ENCODE peak calls at places on chromosomes 3 and 15, in four cellular contexts. N is GM12878, R is HepG2, Y is H1. O is an unnamed sample.
A peak's percentile ranks its signal among the peaks of the same experiment; 100 is the strongest.

GRCh38 chr3:13013151-13013561 is 60.1 kb downstream of the IQSEC1 start:
- DNase-seq in Y (no peak), N (no peak), R (no peak), O (no peak)

GRCh38 chr3:135018171-135018923 is 223.3 kb downstream of the EPHB1 start:
- DNase-seq in Y (no peak), R (no peak), N (no peak), O (no peak)

GRCh38 chr15:40115670-40116093 is 7.0 kb upstream of the BMF start:
- DNase-seq in N (peak; percentile 83), R (peak; percentile 54), Y (no peak), O (no peak)

GRCh38 chr3:126358038-126358815 is 1.0 kb upstream of the KLF15 start:
- DNase-seq in N (no peak), R (no peak), Y (no peak), O (peak; percentile 20)

GRCh38 chr3:73734376-73734775 is 109.6 kb upstream of the PDZRN3 start:
- DNase-seq in R (no peak), Y (no peak), N (no peak), O (no peak)

GRCh38 chr3:29937185-29937584 is 656.3 kb downstream of the RBMS3 start:
- DNase-seq in N (no peak), R (no peak), Y (no peak), O (no peak)

GRCh38 chr3:120177151-120177550 is 82.9 kb upstream of the GSK3B start:
- DNase-seq in R (peak; percentile 49), Y (peak; percentile 39), N (no peak), O (peak; percentile 82)

GRCh38 chr3:191952609-191953008 is 491.6 kb downstream of the PYDC2 start:
- DNase-seq in Y (no peak), R (no peak), N (no peak), O (no peak)

GRCh38 chr3:114319453-114319852 is 25.6 kb downstream of the TIGIT start:
- DNase-seq in Y (peak; percentile 27), N (no peak), R (peak; percentile 54), O (peak; percentile 87)

GRCh38 chr3:312170-312569 is 115.6 kb downstream of the CHL1 start:
- DNase-seq in Y (no peak), R (no peak), N (no peak), O (no peak)

GRCh38 chr15:72271895-72272212 is 500 bp downstream of the PARP6 start:
- DNase-seq in R (no peak), Y (no peak), N (no peak), O (no peak)

GRCh38 chr3:158961911-158962310 is 160.1 kb downstream of the MFSD1 start:
- DNase-seq in R (no peak), Y (no peak), N (no peak), O (no peak)

GRCh38 chr3:37730825-37731224 is 130.9 kb upstream of the CTDSPL start:
- DNase-seq in R (no peak), Y (no peak), N (no peak), O (no peak)

GRCh38 chr3:7309707-7310106 is 448.8 kb downstream of the GRM7 start:
- DNase-seq in N (no peak), R (no peak), Y (no peak), O (peak; percentile 2)

GRCh38 chr3:189995129-189995528 is 125.6 kb downstream of the P3H2 start:
- DNase-seq in N (no peak), R (no peak), Y (no peak), O (no peak)

GRCh38 chr3:176906046-176906905 is 291.0 kb downstream of the TBL1XR1 start:
- DNase-seq in R (peak; percentile 23), N (no peak), Y (no peak), O (peak; percentile 59)

GRCh38 chr3:53776494-53777101 is 69.6 kb downstream of the CHDH start:
- DNase-seq in N (no peak), R (no peak), Y (no peak), O (no peak)

GRCh38 chr3:139230391-139230790 is 113.4 kb upstream of the MRPS22 start:
- DNase-seq in R (no peak), Y (no peak), N (no peak), O (no peak)

GRCh38 chr3:190912736-190913135 is 50.2 kb upstream of the GMNC start:
- DNase-seq in N (no peak), Y (no peak), R (no peak), O (no peak)

GRCh38 chr15:62847900-62848489 is 194.6 kb upstream of the TPM1 start:
- DNase-seq in Y (peak; percentile 60), N (no peak), R (peak; percentile 44), O (peak; percentile 78)

GRCh38 chr15:58426501-58426900 is 5.3 kb upstream of the LIPC start:
- DNase-seq in R (no peak), Y (no peak), N (no peak), O (no peak)

GRCh38 chr3:32401141-32401540 is 9.5 kb downstream of the CMTM7 start:
- DNase-seq in R (peak; percentile 45), N (no peak), Y (no peak), O (no peak)

GRCh38 chr15:75104804-75105557 is 81.6 kb downstream of the PPCDC start:
- DNase-seq in R (peak; percentile 77), Y (no peak), N (peak; percentile 88), O (no peak)

GRCh38 chr3:186361612-186362408 is at the start of gene DGKG:
- DNase-seq in N (no peak), R (no peak), Y (no peak), O (no peak)

GRCh38 chr15:79872358-79873017 is 24.3 kb downstream of the MTHFS start:
- DNase-seq in N (no peak), R (no peak), Y (no peak), O (no peak)

GRCh38 chr15:98330692-98331435 is 317.5 kb upstream of the IGF1R start:
- DNase-seq in N (no peak), Y (no peak), R (no peak), O (no peak)

GRCh38 chr3:81445712-81446111 is 315.7 kb downstream of the GBE1 start:
- DNase-seq in N (no peak), R (no peak), Y (no peak), O (no peak)

GRCh38 chr3:81643721-81644120 is 117.7 kb downstream of the GBE1 start:
- DNase-seq in R (peak; percentile 9), N (no peak), Y (no peak), O (no peak)

GRCh38 chr15:42405876-42406482 is 46.7 kb downstream of the CAPN3 start:
- DNase-seq in R (peak; percentile 58), Y (no peak), N (no peak), O (no peak)

GRCh38 chr3:44309500-44309899 is 29.1 kb upstream of the TCAIM start:
- DNase-seq in N (no peak), Y (no peak), R (no peak), O (no peak)

DNA sequence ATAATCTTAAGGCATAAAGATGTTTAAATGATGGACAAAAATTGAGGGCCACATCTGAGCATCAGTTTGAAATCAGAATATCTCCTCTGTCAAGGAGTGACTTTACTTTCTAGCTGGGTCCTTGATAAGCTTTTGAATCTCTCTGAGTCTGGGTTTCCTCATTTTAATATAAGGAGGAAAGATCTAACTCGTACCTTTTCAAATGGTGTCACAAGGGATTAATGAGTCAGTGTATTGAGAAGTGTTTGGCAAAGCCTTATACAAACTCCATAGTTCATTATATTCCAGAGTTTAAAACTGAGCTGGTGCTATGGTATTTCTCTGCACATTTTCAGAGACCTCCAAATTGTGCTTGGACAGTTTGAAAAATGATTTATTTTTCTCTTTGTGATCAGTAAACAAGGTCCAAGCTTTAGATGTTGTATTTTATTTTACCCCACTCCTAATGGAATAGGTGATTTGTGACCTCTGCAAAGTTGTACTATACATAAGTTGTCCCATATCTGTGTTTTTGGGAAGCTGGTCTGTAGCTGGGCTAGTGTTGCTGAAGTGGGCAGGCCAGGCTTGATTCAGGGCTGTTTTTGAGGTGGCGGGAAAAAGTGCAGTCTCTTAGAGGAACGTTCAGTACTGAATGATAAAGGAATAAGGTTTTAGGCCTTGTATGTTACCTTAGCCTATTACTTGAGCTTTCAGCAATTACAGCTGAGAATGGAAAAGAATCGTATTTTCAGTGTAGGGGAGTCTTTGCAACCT is 5.6 kb downstream of the FNDC3B start:
- DNase-seq in R (no peak), N (no peak), Y (no peak), O (no peak)
- H3K4me1 ChIP-seq in R (peaks cover 63% of the 10 kb centered on the region), N (no peaks in the 10 kb centered on the region), Y (no peaks in the 10 kb centered on the region), O (no peaks in the 10 kb centered on the region)

GRCh38 chr3:66037986-66038369 is 740 bp downstream of the MAGI1 start:
- DNase-seq in R (no peak), Y (no peak), N (no peak), O (no peak)

GRCh38 chr3:66036586-66037061 is 2.1 kb downstream of the MAGI1 start:
- DNase-seq in R (no peak), Y (no peak), N (no peak), O (peak; percentile 28)

GRCh38 chr3:66038384-66038725 is 363 bp downstream of the MAGI1 start:
- DNase-seq in Y (no peak), R (no peak), N (no peak), O (no peak)

GRCh38 chr3:66038726-66039589 is at the start of gene MAGI1:
- DNase-seq in N (no peak), R (peak; percentile 90), Y (peak; percentile 94), O (peak; percentile 93)

GRCh38 chr3:66037330-66037985 is 1.3 kb downstream of the MAGI1 start:
- DNase-seq in R (peak; percentile 68), N (no peak), Y (peak; percentile 39), O (peak; percentile 58)
- TF ChIP-seq SUZ12 in R (no peak), N (no peak), Y (no peak), O (no peak)

DNA sequence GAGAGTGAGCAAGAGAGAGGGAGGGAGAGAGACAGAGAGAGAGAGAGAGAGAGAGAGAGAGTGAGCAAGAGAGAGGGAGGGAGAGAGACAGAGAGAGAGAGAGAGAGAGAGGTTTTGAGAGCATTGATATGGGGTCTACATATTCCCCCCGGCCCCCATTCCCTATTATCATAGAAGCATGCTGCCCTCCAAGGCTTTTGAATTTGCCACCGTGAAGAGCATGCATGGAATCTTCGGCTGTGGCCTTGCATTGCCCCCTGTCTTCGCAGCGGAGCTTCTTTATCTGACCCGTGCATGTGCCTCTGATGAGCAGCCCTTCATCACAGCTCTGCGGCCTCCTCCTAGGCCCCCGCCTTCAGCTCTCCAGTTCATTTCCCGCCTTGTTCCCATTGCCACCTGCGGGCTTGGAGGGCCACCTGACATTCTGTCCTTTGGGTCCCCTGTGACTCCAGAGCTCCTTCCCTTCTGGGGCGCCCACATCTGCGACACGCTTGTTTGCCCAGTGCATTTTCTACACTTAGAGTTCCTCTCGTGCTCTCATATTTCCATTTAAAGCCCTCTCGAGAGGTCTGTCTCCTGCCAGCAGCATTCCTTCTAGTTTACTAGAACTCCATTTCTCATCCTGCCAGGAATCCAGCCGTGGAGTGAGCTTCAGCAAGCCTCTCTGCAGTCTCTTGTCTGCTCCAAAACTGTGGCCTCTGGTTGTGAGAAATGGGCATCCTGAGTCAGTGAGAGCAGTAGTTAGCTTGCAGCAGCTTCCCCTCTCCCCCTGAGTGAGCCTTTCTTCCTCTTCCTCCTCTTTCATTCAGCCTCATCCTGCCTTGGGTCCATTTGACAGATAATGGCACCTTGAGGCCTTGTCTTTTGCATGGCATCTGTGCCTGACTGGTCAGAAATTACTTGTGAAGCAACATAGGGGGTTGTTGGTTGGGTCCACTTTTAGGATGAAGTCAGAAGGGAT is 25.3 kb downstream of the LPP start:
- DNase-seq in Y (no peak), N (no peak), R (no peak), O (no peak)
- H3K4me1 ChIP-seq in Y (peaks cover 13% of the 10 kb centered on the region), N (no peaks in the 10 kb centered on the region), R (peaks cover 49% of the 10 kb centered on the region), O (peaks cover 6% of the 10 kb centered on the region)

GRCh38 chr15:96409231-96410138 is 79.0 kb downstream of the NR2F2 start:
- DNase-seq in Y (no peak), N (no peak), R (peak; percentile 4), O (no peak)
- TF ChIP-seq SUZ12 in Y (peak; percentile 94), N (peak; percentile 87), R (no peak), O (peak; percentile 95)

GRCh38 chr3:20043825-20044224 is 3.6 kb downstream of the KAT2B start:
- DNase-seq in R (no peak), Y (no peak), N (no peak), O (no peak)
- H3K4me1 ChIP-seq in R (peaks cover 27% of the 10 kb centered on the region), Y (peaks cover 2% of the 10 kb centered on the region), N (peaks cover 33% of the 10 kb centered on the region), O (no peaks in the 10 kb centered on the region)